ENCODE peak calls at places on chromosomes 4 and X, in nine cellular contexts. One of them, this sample, is unnamed.

GRCh38 chr4:127403523-127404084 is 229.2 kb upstream of the INTU start:
- DNase-seq in AG04450: no peak
- DNase-seq in activated CD8-positive, alpha-beta memory T cell treated with anti-CD3 and anti-CD28 coated beads, Interleukin-2, amount 50 U/mL, for 48 hours: no peak
- DNase-seq in T-cell: no peak
- DNase-seq in breast epithelium: no peak
- DNase-seq in ELF-1: no peak
- DNase-seq in EL: no peak
- DNase-seq in fibroblast of lung: no peak
- DNase-seq in RCC 7860: no peak
- DNase-seq in this sample: no peak

GRCh38 chr4:188606635-188607034 is 467.4 kb downstream of the TRIML1 start:
- DNase-seq in ELF-1: no peak
- DNase-seq in RCC 7860: no peak
- DNase-seq in breast epithelium: no peak
- DNase-seq in EL: no peak
- DNase-seq in fibroblast of lung: no peak
- DNase-seq in AG04450: no peak
- DNase-seq in T-cell: no peak
- DNase-seq in activated CD8-positive, alpha-beta memory T cell treated with anti-CD3 and anti-CD28 coated beads, Interleukin-2, amount 50 U/mL, for 48 hours: no peak
- DNase-seq in this sample: no peak

GRCh38 chr4:4386296-4386735 is 586 bp upstream of the NSG1 start:
- DNase-seq in breast epithelium: no peak
- DNase-seq in EL: no peak
- DNase-seq in fibroblast of lung: no peak
- DNase-seq in activated CD8-positive, alpha-beta memory T cell treated with anti-CD3 and anti-CD28 coated beads, Interleukin-2, amount 50 U/mL, for 48 hours: peak
- DNase-seq in RCC 7860: no peak
- DNase-seq in T-cell: no peak
- DNase-seq in ELF-1: no peak
- DNase-seq in AG04450: no peak
- DNase-seq in this sample: no peak

GRCh38 chrX:10401239-10401638 is 219.1 kb downstream of the MID1 start:
- DNase-seq in T-cell: no peak
- DNase-seq in AG04450: no peak
- DNase-seq in activated CD8-positive, alpha-beta memory T cell treated with anti-CD3 and anti-CD28 coated beads, Interleukin-2, amount 50 U/mL, for 48 hours: no peak
- DNase-seq in EL: no peak
- DNase-seq in breast epithelium: no peak
- DNase-seq in RCC 7860: no peak
- DNase-seq in fibroblast of lung: no peak
- DNase-seq in ELF-1: no peak
- DNase-seq in this sample: no peak

GRCh38 chr4:6658635-6659075 is 18.2 kb downstream of the MRFAP1 start:
- DNase-seq in ELF-1: peak
- DNase-seq in AG04450: no peak
- DNase-seq in breast epithelium: peak
- DNase-seq in T-cell: peak
- DNase-seq in activated CD8-positive, alpha-beta memory T cell treated with anti-CD3 and anti-CD28 coated beads, Interleukin-2, amount 50 U/mL, for 48 hours: peak
- DNase-seq in fibroblast of lung: peak
- DNase-seq in EL: peak
- DNase-seq in RCC 7860: no peak
- DNase-seq in this sample: no peak

GRCh38 chr4:10721616-10722015 is 37.0 kb upstream of the CLNK start:
- DNase-seq in AG04450: no peak
- DNase-seq in RCC 7860: no peak
- DNase-seq in T-cell: no peak
- DNase-seq in EL: no peak
- DNase-seq in ELF-1: no peak
- DNase-seq in activated CD8-positive, alpha-beta memory T cell treated with anti-CD3 and anti-CD28 coated beads, Interleukin-2, amount 50 U/mL, for 48 hours: no peak
- DNase-seq in fibroblast of lung: no peak
- DNase-seq in breast epithelium: no peak
- DNase-seq in this sample: no peak

GRCh38 chr4:185729300-185729912 is 82.6 kb downstream of the SORBS2 start:
- DNase-seq in breast epithelium: no peak
- DNase-seq in EL: no peak
- DNase-seq in T-cell: no peak
- DNase-seq in fibroblast of lung: no peak
- DNase-seq in AG04450: no peak
- DNase-seq in activated CD8-positive, alpha-beta memory T cell treated with anti-CD3 and anti-CD28 coated beads, Interleukin-2, amount 50 U/mL, for 48 hours: no peak
- DNase-seq in ELF-1: no peak
- DNase-seq in RCC 7860: no peak
- DNase-seq in this sample: no peak

GRCh38 chr4:147060171-147060931 is 114.7 kb upstream of the TTC29 start:
- DNase-seq in T-cell: no peak
- DNase-seq in fibroblast of lung: peak
- DNase-seq in RCC 7860: no peak
- DNase-seq in EL: peak
- DNase-seq in activated CD8-positive, alpha-beta memory T cell treated with anti-CD3 and anti-CD28 coated beads, Interleukin-2, amount 50 U/mL, for 48 hours: no peak
- DNase-seq in breast epithelium: no peak
- DNase-seq in ELF-1: no peak
- DNase-seq in AG04450: peak
- DNase-seq in this sample: peak

GRCh38 chr4:77581724-77582123 is 23.9 kb upstream of the CXCL13 start:
- DNase-seq in breast epithelium: no peak
- DNase-seq in RCC 7860: peak
- DNase-seq in ELF-1: no peak
- DNase-seq in AG04450: no peak
- DNase-seq in T-cell: no peak
- DNase-seq in EL: no peak
- DNase-seq in fibroblast of lung: peak
- DNase-seq in activated CD8-positive, alpha-beta memory T cell treated with anti-CD3 and anti-CD28 coated beads, Interleukin-2, amount 50 U/mL, for 48 hours: no peak
- DNase-seq in this sample: no peak

GRCh38 chrX:46759645-46759974 is 692 bp upstream of the SLC9A7 start:
- DNase-seq in T-cell: no peak
- DNase-seq in RCC 7860: no peak
- DNase-seq in activated CD8-positive, alpha-beta memory T cell treated with anti-CD3 and anti-CD28 coated beads, Interleukin-2, amount 50 U/mL, for 48 hours: no peak
- DNase-seq in AG04450: no peak
- DNase-seq in fibroblast of lung: peak
- DNase-seq in breast epithelium: no peak
- DNase-seq in ELF-1: no peak
- DNase-seq in EL: peak
- DNase-seq in this sample: no peak

GRCh38 chrX:130285069-130285620 is 16.4 kb upstream of the ZNF280C start:
- DNase-seq in EL: peak
- DNase-seq in T-cell: no peak
- DNase-seq in ELF-1: no peak
- DNase-seq in RCC 7860: no peak
- DNase-seq in fibroblast of lung: no peak
- DNase-seq in breast epithelium: no peak
- DNase-seq in activated CD8-positive, alpha-beta memory T cell treated with anti-CD3 and anti-CD28 coated beads, Interleukin-2, amount 50 U/mL, for 48 hours: no peak
- DNase-seq in AG04450: no peak
- DNase-seq in this sample: no peak

GRCh38 chr4:173334891-173335754 is 965 bp upstream of the HMGB2 start:
- DNase-seq in RCC 7860: peak
- DNase-seq in EL: peak
- DNase-seq in ELF-1: peak
- DNase-seq in T-cell: no peak
- DNase-seq in breast epithelium: peak
- DNase-seq in fibroblast of lung: peak
- DNase-seq in AG04450: peak
- DNase-seq in activated CD8-positive, alpha-beta memory T cell treated with anti-CD3 and anti-CD28 coated beads, Interleukin-2, amount 50 U/mL, for 48 hours: no peak
- DNase-seq in this sample: no peak

GRCh38 chr4:53489279-53489889 is 101.9 kb downstream of the LNX1 start:
- DNase-seq in fibroblast of lung: peak
- DNase-seq in activated CD8-positive, alpha-beta memory T cell treated with anti-CD3 and anti-CD28 coated beads, Interleukin-2, amount 50 U/mL, for 48 hours: no peak
- DNase-seq in T-cell: no peak
- DNase-seq in AG04450: no peak
- DNase-seq in breast epithelium: no peak
- DNase-seq in ELF-1: no peak
- DNase-seq in EL: peak
- DNase-seq in RCC 7860: peak
- DNase-seq in this sample: no peak

GRCh38 chr4:7928711-7929505 is 10.8 kb downstream of the AFAP1 start:
- DNase-seq in ELF-1: no peak
- DNase-seq in EL: peak
- DNase-seq in fibroblast of lung: peak
- DNase-seq in RCC 7860: no peak
- DNase-seq in AG04450: no peak
- DNase-seq in activated CD8-positive, alpha-beta memory T cell treated with anti-CD3 and anti-CD28 coated beads, Interleukin-2, amount 50 U/mL, for 48 hours: no peak
- DNase-seq in T-cell: no peak
- DNase-seq in breast epithelium: no peak
- DNase-seq in this sample: no peak

GRCh38 chr4:6088950-6089349 is 70.7 kb upstream of the C4orf50 start:
- DNase-seq in activated CD8-positive, alpha-beta memory T cell treated with anti-CD3 and anti-CD28 coated beads, Interleukin-2, amount 50 U/mL, for 48 hours: no peak
- DNase-seq in RCC 7860: no peak
- DNase-seq in fibroblast of lung: no peak
- DNase-seq in EL: no peak
- DNase-seq in breast epithelium: no peak
- DNase-seq in T-cell: no peak
- DNase-seq in ELF-1: no peak
- DNase-seq in AG04450: no peak
- DNase-seq in this sample: no peak

GRCh38 chr4:7161721-7162214 is 30.6 kb upstream of the SORCS2 start:
- DNase-seq in T-cell: no peak
- DNase-seq in EL: no peak
- DNase-seq in ELF-1: no peak
- DNase-seq in fibroblast of lung: peak
- DNase-seq in RCC 7860: no peak
- DNase-seq in AG04450: no peak
- DNase-seq in breast epithelium: peak
- DNase-seq in activated CD8-positive, alpha-beta memory T cell treated with anti-CD3 and anti-CD28 coated beads, Interleukin-2, amount 50 U/mL, for 48 hours: peak
- DNase-seq in this sample: no peak

GRCh38 chrX:112513154-112513553 is 166.6 kb downstream of the LHFPL1 start:
- DNase-seq in activated CD8-positive, alpha-beta memory T cell treated with anti-CD3 and anti-CD28 coated beads, Interleukin-2, amount 50 U/mL, for 48 hours: no peak
- DNase-seq in RCC 7860: no peak
- DNase-seq in AG04450: peak
- DNase-seq in EL: no peak
- DNase-seq in ELF-1: peak
- DNase-seq in breast epithelium: no peak
- DNase-seq in fibroblast of lung: no peak
- DNase-seq in T-cell: no peak
- DNase-seq in this sample: no peak

GRCh38 chr4:56261027-56261426 is 126.3 kb downstream of the AASDH start:
- DNase-seq in ELF-1: no peak
- DNase-seq in EL: no peak
- DNase-seq in AG04450: no peak
- DNase-seq in T-cell: no peak
- DNase-seq in RCC 7860: no peak
- DNase-seq in activated CD8-positive, alpha-beta memory T cell treated with anti-CD3 and anti-CD28 coated beads, Interleukin-2, amount 50 U/mL, for 48 hours: peak
- DNase-seq in fibroblast of lung: no peak
- DNase-seq in breast epithelium: no peak
- DNase-seq in this sample: no peak

GRCh38 chr4:173573286-173573685 is 43.3 kb upstream of the HAND2 start:
- DNase-seq in AG04450: no peak
- DNase-seq in T-cell: no peak
- DNase-seq in ELF-1: no peak
- DNase-seq in fibroblast of lung: no peak
- DNase-seq in RCC 7860: no peak
- DNase-seq in breast epithelium: no peak
- DNase-seq in EL: no peak
- DNase-seq in activated CD8-positive, alpha-beta memory T cell treated with anti-CD3 and anti-CD28 coated beads, Interleukin-2, amount 50 U/mL, for 48 hours: no peak
- DNase-seq in this sample: no peak

GRCh38 chrX:151935358-151935757 is 22.7 kb downstream of the MAGEA4 start:
- DNase-seq in EL: no peak
- DNase-seq in ELF-1: no peak
- DNase-seq in fibroblast of lung: no peak
- DNase-seq in RCC 7860: no peak
- DNase-seq in T-cell: no peak
- DNase-seq in AG04450: no peak
- DNase-seq in activated CD8-positive, alpha-beta memory T cell treated with anti-CD3 and anti-CD28 coated beads, Interleukin-2, amount 50 U/mL, for 48 hours: no peak
- DNase-seq in breast epithelium: no peak
- DNase-seq in this sample: no peak

GRCh38 chrX:37867509-37868153 is 20.3 kb upstream of the DYNLT3 start:
- DNase-seq in EL: no peak
- DNase-seq in ELF-1: no peak
- DNase-seq in breast epithelium: no peak
- DNase-seq in fibroblast of lung: no peak
- DNase-seq in activated CD8-positive, alpha-beta memory T cell treated with anti-CD3 and anti-CD28 coated beads, Interleukin-2, amount 50 U/mL, for 48 hours: no peak
- DNase-seq in RCC 7860: peak
- DNase-seq in T-cell: no peak
- DNase-seq in AG04450: no peak
- DNase-seq in this sample: no peak

GRCh38 chr4:108036252-108036651 is 46.6 kb downstream of the HADH start:
- DNase-seq in ELF-1: peak
- DNase-seq in breast epithelium: no peak
- DNase-seq in AG04450: no peak
- DNase-seq in EL: no peak
- DNase-seq in T-cell: peak
- DNase-seq in activated CD8-positive, alpha-beta memory T cell treated with anti-CD3 and anti-CD28 coated beads, Interleukin-2, amount 50 U/mL, for 48 hours: peak
- DNase-seq in RCC 7860: no peak
- DNase-seq in fibroblast of lung: no peak
- DNase-seq in this sample: no peak